ENCODE peak calls at places on chromosomes 11 and 22, in ten cellular contexts. L is osteoblast, W is Caco-2, Z is foreskin keratinocyte, S is tibial artery, M is GM06990, D is neural progenitor cell, C is H9, Y is body of pancreas, T is MM.1S. A is an unnamed sample.
A peak's percentile ranks its signal among the peaks of the same experiment; 100 is the strongest.

GRCh38 chr11:35617687-35618496 is at the start of gene FJX1:
- DNase-seq in M (peak; percentile 69), Y (peak; percentile 48), L (peak; percentile 97), C (peak; percentile 84), W (peak; percentile 69), T (peak; percentile 69), D (peak; percentile 96), S (peak; percentile 68), Z (peak; percentile 92), A (peak; percentile 57)

GRCh38 chr22:39710380-39711117 is 140.0 kb downstream of the CACNA1I start:
- DNase-seq in Z (no peak), S (no peak), L (no peak), C (no peak), M (no peak), Y (peak; percentile 73), T (no peak), D (no peak), W (no peak), A (no peak)

GRCh38 chr11:72746821-72747220 is 5.4 kb downstream of the ARAP1 start:
- DNase-seq in S (no peak), L (peak; percentile 48), T (no peak), W (peak; percentile 35), C (no peak), M (no peak), Z (no peak), Y (no peak), D (no peak), A (no peak)

GRCh38 chr11:122642472-122642922 is 13.0 kb upstream of the UBASH3B start:
- DNase-seq in S (no peak), Y (no peak), W (peak; percentile 69), Z (no peak), D (no peak), M (no peak), T (no peak), L (peak; percentile 94), C (no peak), A (no peak)

GRCh38 chr11:45092901-45093760 is 53.3 kb upstream of the PRDM11 start:
- DNase-seq in M (no peak), L (no peak), T (no peak), Z (peak; percentile 66), S (no peak), C (peak; percentile 18), D (no peak), Y (no peak), W (no peak), A (no peak)

GRCh38 chr11:40508307-40508706 is 951.1 kb downstream of the LRRC4C start:
- DNase-seq in Y (no peak), L (peak; percentile 1), Z (no peak), D (no peak), W (no peak), T (no peak), C (no peak), S (no peak), M (no peak), A (no peak)

GRCh38 chr11:59267196-59267595 is 54.5 kb upstream of the MPEG1 start:
- DNase-seq in C (no peak), S (no peak), Y (no peak), M (peak; percentile 66), L (no peak), W (no peak), D (no peak), T (no peak), Z (no peak), A (no peak)

GRCh38 chr11:109291553-109291952 is 130.4 kb upstream of the C11orf87 start:
- DNase-seq in S (no peak), L (no peak), M (no peak), D (no peak), Y (no peak), Z (no peak), C (no peak), W (no peak), T (no peak), A (no peak)

GRCh38 chr11:44627911-44628729 is 62.7 kb downstream of the CD82 start:
- DNase-seq in L (peak; percentile 78), S (peak; percentile 91), M (no peak), Z (no peak), Y (peak; percentile 79), T (no peak), W (no peak), D (no peak), C (peak; percentile 25), A (peak; percentile 77)

GRCh38 chr11:58616594-58616993 is 5.9 kb upstream of the CNTF start:
- DNase-seq in W (no peak), L (peak; percentile 74), M (no peak), T (no peak), Y (peak; percentile 65), D (no peak), C (no peak), S (no peak), Z (peak; percentile 44), A (peak; percentile 30)

GRCh38 chr11:45457649-45458048 is 171.5 kb upstream of the SYT13 start:
- DNase-seq in D (no peak), Y (no peak), S (no peak), C (no peak), L (peak; percentile 85), T (no peak), W (no peak), M (no peak), Z (peak; percentile 59), A (no peak)

GRCh38 chr22:41557401-41558240 is 3.2 kb upstream of the CSDC2 start:
- DNase-seq in W (no peak), Y (peak; percentile 76), D (no peak), T (peak; percentile 74), M (no peak), C (peak; percentile 58), L (peak; percentile 97), Z (no peak), S (peak; percentile 91), A (peak; percentile 70)

GRCh38 chr11:71183878-71184277 is 68.5 kb downstream of the SHANK2 start:
- DNase-seq in D (no peak), L (no peak), C (peak; percentile 3), W (peak; percentile 26), Y (no peak), S (peak; percentile 51), M (no peak), Z (no peak), T (no peak), A (no peak)

GRCh38 chr22:22593964-22594656 is 35.0 kb upstream of the PRAME start:
- DNase-seq in L (no peak), Y (peak; percentile 69), C (peak; percentile 63), D (peak; percentile 75), M (no peak), S (no peak), T (peak; percentile 73), Z (no peak), W (no peak), A (peak; percentile 23)

GRCh38 chr11:86916330-86916729 is 38.9 kb downstream of the FZD4 start:
- DNase-seq in L (peak; percentile 85), M (no peak), D (no peak), Y (no peak), T (no peak), W (no peak), C (no peak), S (no peak), Z (peak; percentile 57), A (no peak)

GRCh38 chr11:43644626-43645299 is 35.8 kb upstream of the HSD17B12 start:
- DNase-seq in T (peak; percentile 10), C (no peak), W (no peak), M (no peak), D (no peak), L (no peak), Z (no peak), S (no peak), Y (no peak), A (no peak)

GRCh38 chr11:64583296-64584262 is 7.4 kb upstream of the SLC22A12 start:
- DNase-seq in C (no peak), Z (no peak), W (no peak), S (peak; percentile 56), T (no peak), M (no peak), D (no peak), L (peak; percentile 82), Y (no peak), A (peak; percentile 31)

DNA sequence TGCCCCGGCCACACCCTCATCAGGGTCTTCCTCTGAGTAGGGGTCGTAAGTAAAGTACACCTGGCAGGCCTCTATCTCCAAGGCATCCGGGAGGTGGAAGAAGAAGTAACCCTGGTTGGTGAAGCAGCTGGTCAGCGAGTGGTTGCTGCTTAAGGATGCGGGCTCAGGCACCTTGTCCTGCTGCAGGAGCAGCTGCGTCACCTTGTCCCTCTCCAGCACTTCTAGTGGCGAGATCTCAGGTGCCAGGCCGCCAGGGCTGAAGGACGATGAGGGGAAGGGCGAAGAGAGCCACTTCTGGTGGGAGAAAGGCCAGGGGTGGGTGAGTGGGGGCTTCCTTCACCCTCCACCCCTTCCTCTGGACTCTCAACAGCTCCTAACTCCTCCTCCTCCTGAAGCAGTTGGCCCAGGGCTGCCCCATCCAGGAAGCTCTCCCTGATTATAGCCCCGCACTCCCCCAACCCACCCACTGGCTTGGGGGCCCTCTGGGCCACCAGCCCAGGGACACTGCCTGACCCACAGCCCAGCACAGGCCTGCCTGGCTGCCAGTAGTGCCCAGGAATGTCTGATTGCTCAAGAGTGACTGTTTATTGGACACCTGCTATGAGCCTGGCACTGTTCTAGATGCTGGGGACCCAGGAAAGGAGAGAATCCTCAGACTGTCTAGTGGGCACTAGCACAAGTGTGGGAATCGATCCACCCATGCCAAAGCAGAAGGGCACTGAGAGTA is 19.2 kb upstream of the TMPRSS6 start:
- DNase-seq in Z (no peak), C (no peak), T (no peak), M (no peak), S (no peak), Y (no peak), W (no peak), L (peak; percentile 62), D (no peak), A (no peak)
- H3K27me3 ChIP-seq in Z (no peaks in the 10 kb centered on the region), C (no peaks in the 10 kb centered on the region), T (peaks cover 83% of the 10 kb centered on the region), M (no peaks in the 10 kb centered on the region), S (no peaks in the 10 kb centered on the region), Y (no peaks in the 10 kb centered on the region), W (no peaks in the 10 kb centered on the region), L (no peaks in the 10 kb centered on the region), D (no peaks in the 10 kb centered on the region), A (peaks cover 36% of the 10 kb centered on the region)

DNA sequence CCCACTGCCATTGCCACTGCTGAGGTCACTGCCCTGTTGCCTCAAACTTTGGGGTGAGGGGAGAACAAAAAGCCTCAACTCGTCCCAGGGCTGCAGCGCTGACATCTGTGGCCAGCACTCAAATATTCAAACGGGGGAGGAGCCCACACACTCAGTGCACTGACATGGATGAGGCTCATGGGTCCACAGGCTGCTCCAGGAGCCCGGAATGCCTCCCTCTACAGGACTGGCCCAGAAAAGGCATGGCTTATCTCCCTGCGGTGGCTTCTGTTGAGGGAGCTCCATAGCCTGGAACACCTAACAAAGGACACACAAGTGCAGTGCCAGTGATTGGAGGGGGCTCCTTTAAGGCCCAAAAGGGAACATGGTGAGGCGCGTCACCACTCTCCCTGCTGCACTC is 341.1 kb upstream of the LUZP2 start:
- DNase-seq in D (peak; percentile 37), Y (no peak), W (peak; percentile 40), L (no peak), C (peak; percentile 63), T (no peak), M (no peak), Z (no peak), S (no peak), A (no peak)
- TF ChIP-seq CTCF in D (peak; percentile 23), Y (no peak), W (no peak), L (no peak), C (peak; percentile 53), T (no peak), M (no peak), Z (no peak), S (no peak), A (no peak)

GRCh38 chr11:442611-443081 is 835 bp upstream of the ANO9 start:
- DNase-seq in W (no peak), T (no peak), M (peak; percentile 14), Y (no peak), D (no peak), Z (no peak), C (no peak), S (no peak), L (peak; percentile 84), A (no peak)
- H3K27me3 ChIP-seq in W (no peaks in the 10 kb centered on the region), T (peaks cover 40% of the 10 kb centered on the region), M (no peaks in the 10 kb centered on the region), Y (no peaks in the 10 kb centered on the region), D (no peaks in the 10 kb centered on the region), Z (no peaks in the 10 kb centered on the region), C (no peaks in the 10 kb centered on the region), S (no peaks in the 10 kb centered on the region), L (peaks cover 23% of the 10 kb centered on the region), A (peaks cover 24% of the 10 kb centered on the region)

GRCh38 chr22:47408409-47408808 is 646.0 kb downstream of the TBC1D22A start:
- DNase-seq in L (no peak), D (no peak), S (peak; percentile 32), Y (no peak), M (no peak), T (no peak), C (no peak), Z (no peak), W (peak; percentile 32), A (no peak)
- TF ChIP-seq CTCF in L (no peak), D (no peak), S (no peak), Y (no peak), M (no peak), T (peak; percentile 28), C (no peak), Z (no peak), W (no peak), A (no peak)

A was measured in heart right ventricle.